ENCODE peak calls at places on chromosomes 12 and 14, in four cellular contexts. B, E, S and F are unnamed samples.
A peak's percentile ranks its signal among the peaks of the same experiment; 100 is the strongest.

GRCh38 chr12:9920451-9920850 is 11.7 kb downstream of the CLEC2A start:
- DNase-seq in B (no peak), E (no peak), S (no peak), F (no peak)

GRCh38 chr12:27896419-27896990 is 76.0 kb downstream of the PTHLH start:
- DNase-seq in B (no peak), E (no peak), S (no peak), F (no peak)

GRCh38 chr12:45745861-45746277 is 16.4 kb downstream of the ARID2 start:
- DNase-seq in B (no peak), E (no peak), S (no peak), F (peak; percentile 49)

GRCh38 chr12:81274619-81275018 is 196.7 kb downstream of the ACSS3 start:
- DNase-seq in B (no peak), E (no peak), S (no peak), F (no peak)

GRCh38 chr14:67567654-67568053 is 32.4 kb downstream of the PIGH start:
- DNase-seq in B (no peak), E (no peak), S (no peak), F (no peak)

GRCh38 chr12:47717443-47718193 is 7.7 kb downstream of the ENDOU start:
- DNase-seq in B (peak; percentile 91), E (peak; percentile 76), S (no peak), F (peak; percentile 56)

GRCh38 chr14:100080206-100080605 is 15.0 kb downstream of the EVL start:
- DNase-seq in B (no peak), E (no peak), S (no peak), F (no peak)

GRCh38 chr12:115227137-115227615 is 543.2 kb upstream of the TBX3 start:
- DNase-seq in B (peak; percentile 36), E (no peak), S (no peak), F (no peak)

GRCh38 chr12:117881517-117881916 is 87.3 kb downstream of the KSR2 start:
- DNase-seq in B (no peak), E (no peak), S (no peak), F (no peak)

GRCh38 chr12:105935106-105935505 is 203.6 kb downstream of the NUAK1 start:
- DNase-seq in B (no peak), E (no peak), S (no peak), F (no peak)

GRCh38 chr12:130656411-130656810 is 59.7 kb downstream of the RIMBP2 start:
- DNase-seq in B (no peak), E (no peak), S (no peak), F (no peak)

GRCh38 chr12:1504304-1505150 is 89.9 kb downstream of the FBXL14 start:
- DNase-seq in B (no peak), E (no peak), S (no peak), F (no peak)

GRCh38 chr14:96130854-96131253 is 73.8 kb upstream of the BDKRB2 start:
- DNase-seq in B (no peak), E (no peak), S (no peak), F (no peak)

GRCh38 chr12:91887957-91888356 is 257.7 kb downstream of the BTG1 start:
- DNase-seq in B (no peak), E (no peak), S (no peak), F (no peak)

GRCh38 chr12:25997401-25997973 is 39.0 kb downstream of the RASSF8 start:
- DNase-seq in B (no peak), E (no peak), S (no peak), F (no peak)

GRCh38 chr14:20904393-20905029 is 13.3 kb downstream of the RNASE3 start:
- DNase-seq in B (peak; percentile 7), E (no peak), S (no peak), F (no peak)

GRCh38 chr14:96894966-96895365 is 97.8 kb downstream of the VRK1 start:
- DNase-seq in B (no peak), E (no peak), S (no peak), F (no peak)

GRCh38 chr12:67826946-67827719 is 162.1 kb upstream of the IFNG-AS1 start:
- DNase-seq in B (peak; percentile 21), E (no peak), S (no peak), F (no peak)

GRCh38 chr14:79101388-79101787 is 931.2 kb downstream of the NRXN3 start:
- DNase-seq in B (no peak), E (no peak), S (no peak), F (no peak)

GRCh38 chr12:31524791-31525495 is 66.0 kb downstream of the DENND5B start:
- DNase-seq in B (no peak), E (no peak), S (no peak), F (no peak)

GRCh38 chr12:132517013-132517739 is 27.2 kb downstream of the FBRSL1 start:
- DNase-seq in B (no peak), E (no peak), S (no peak), F (no peak)